ENCODE peak calls at places on chromosome 11, in ten cellular contexts. One of them, this sample, is unnamed.

GRCh38 chr11:104151404-104152204 is 12.3 kb downstream of the PDGFD start:
- DNase-seq in WTC11: no peak
- DNase-seq in ascending aorta: no peak
- DNase-seq in epithelial cell of esophagus: peak; percentile 43
- DNase-seq in neural crest cell: no peak
- DNase-seq in progenitor cell of endocrine pancreas: no peak
- DNase-seq in thoracic aorta: no peak
- DNase-seq in AG09309: no peak
- DNase-seq in fibroblast of mammary gland: peak; percentile 39
- DNase-seq in coronary artery: no peak
- DNase-seq in this sample: no peak

GRCh38 chr11:123330071-123330470 is 100.0 kb upstream of the GRAMD1B start:
- DNase-seq in WTC11: no peak
- DNase-seq in ascending aorta: no peak
- DNase-seq in epithelial cell of esophagus: no peak
- DNase-seq in neural crest cell: no peak
- DNase-seq in progenitor cell of endocrine pancreas: no peak
- DNase-seq in thoracic aorta: no peak
- DNase-seq in AG09309: no peak
- DNase-seq in fibroblast of mammary gland: no peak
- DNase-seq in coronary artery: no peak
- DNase-seq in this sample: no peak

GRCh38 chr11:838441-839279 is 3.7 kb downstream of the POLR2L start:
- DNase-seq in WTC11: peak; percentile 56
- DNase-seq in ascending aorta: no peak
- DNase-seq in epithelial cell of esophagus: peak; percentile 46
- DNase-seq in neural crest cell: no peak
- DNase-seq in progenitor cell of endocrine pancreas: no peak
- DNase-seq in thoracic aorta: no peak
- DNase-seq in AG09309: no peak
- DNase-seq in fibroblast of mammary gland: no peak
- DNase-seq in coronary artery: no peak
- DNase-seq in this sample: no peak

GRCh38 chr11:2570211-2570811 is 125.5 kb downstream of the KCNQ1 start:
- DNase-seq in WTC11: no peak
- DNase-seq in ascending aorta: no peak
- DNase-seq in epithelial cell of esophagus: no peak
- DNase-seq in neural crest cell: no peak
- DNase-seq in progenitor cell of endocrine pancreas: no peak
- DNase-seq in thoracic aorta: no peak
- DNase-seq in AG09309: no peak
- DNase-seq in fibroblast of mammary gland: no peak
- DNase-seq in coronary artery: no peak
- DNase-seq in this sample: no peak

GRCh38 chr11:93902921-93903320 is 52.5 kb upstream of the VSTM5 start:
- DNase-seq in WTC11: no peak
- DNase-seq in ascending aorta: no peak
- DNase-seq in epithelial cell of esophagus: peak; percentile 68
- DNase-seq in neural crest cell: no peak
- DNase-seq in progenitor cell of endocrine pancreas: no peak
- DNase-seq in thoracic aorta: no peak
- DNase-seq in AG09309: no peak
- DNase-seq in fibroblast of mammary gland: no peak
- DNase-seq in coronary artery: no peak
- DNase-seq in this sample: no peak

GRCh38 chr11:119680899-119681370 is 48.1 kb downstream of the NECTIN1 start:
- DNase-seq in WTC11: no peak
- DNase-seq in ascending aorta: no peak
- DNase-seq in epithelial cell of esophagus: peak; percentile 81
- DNase-seq in neural crest cell: no peak
- DNase-seq in progenitor cell of endocrine pancreas: no peak
- DNase-seq in thoracic aorta: no peak
- DNase-seq in AG09309: no peak
- DNase-seq in fibroblast of mammary gland: no peak
- DNase-seq in coronary artery: no peak
- DNase-seq in this sample: no peak

GRCh38 chr11:70921804-70922203 is 330.6 kb downstream of the SHANK2 start:
- DNase-seq in WTC11: no peak
- DNase-seq in ascending aorta: no peak
- DNase-seq in epithelial cell of esophagus: no peak
- DNase-seq in neural crest cell: no peak
- DNase-seq in progenitor cell of endocrine pancreas: no peak
- DNase-seq in thoracic aorta: no peak
- DNase-seq in AG09309: no peak
- DNase-seq in fibroblast of mammary gland: no peak
- DNase-seq in coronary artery: no peak
- DNase-seq in this sample: no peak

GRCh38 chr11:77467233-77467632 is 6.7 kb downstream of the PAK1 start:
- DNase-seq in WTC11: no peak
- DNase-seq in ascending aorta: no peak
- DNase-seq in epithelial cell of esophagus: peak; percentile 57
- DNase-seq in neural crest cell: no peak
- DNase-seq in progenitor cell of endocrine pancreas: no peak
- DNase-seq in thoracic aorta: no peak
- DNase-seq in AG09309: no peak
- DNase-seq in fibroblast of mammary gland: peak; percentile 34
- DNase-seq in coronary artery: no peak
- DNase-seq in this sample: no peak

GRCh38 chr11:112655386-112655785 is 305.8 kb upstream of the NCAM1 start:
- DNase-seq in WTC11: no peak
- DNase-seq in ascending aorta: peak; percentile 69
- DNase-seq in epithelial cell of esophagus: no peak
- DNase-seq in neural crest cell: no peak
- DNase-seq in progenitor cell of endocrine pancreas: no peak
- DNase-seq in thoracic aorta: peak; percentile 45
- DNase-seq in AG09309: peak; percentile 86
- DNase-seq in fibroblast of mammary gland: peak; percentile 88
- DNase-seq in coronary artery: no peak
- DNase-seq in this sample: no peak

GRCh38 chr11:80349986-80350385 is 909.2 kb upstream of the TENM4 start:
- DNase-seq in WTC11: no peak
- DNase-seq in ascending aorta: no peak
- DNase-seq in epithelial cell of esophagus: no peak
- DNase-seq in neural crest cell: no peak
- DNase-seq in progenitor cell of endocrine pancreas: no peak
- DNase-seq in thoracic aorta: no peak
- DNase-seq in AG09309: no peak
- DNase-seq in fibroblast of mammary gland: no peak
- DNase-seq in coronary artery: no peak
- DNase-seq in this sample: no peak

GRCh38 chr11:112614605-112615004 is 346.6 kb upstream of the NCAM1 start:
- DNase-seq in WTC11: no peak
- DNase-seq in ascending aorta: no peak
- DNase-seq in epithelial cell of esophagus: peak; percentile 78
- DNase-seq in neural crest cell: no peak
- DNase-seq in progenitor cell of endocrine pancreas: no peak
- DNase-seq in thoracic aorta: no peak
- DNase-seq in AG09309: no peak
- DNase-seq in fibroblast of mammary gland: no peak
- DNase-seq in coronary artery: no peak
- DNase-seq in this sample: no peak

GRCh38 chr11:66563832-66564231 is 4.6 kb downstream of the CTSF start:
- DNase-seq in WTC11: no peak
- DNase-seq in ascending aorta: no peak
- DNase-seq in epithelial cell of esophagus: no peak
- DNase-seq in neural crest cell: no peak
- DNase-seq in progenitor cell of endocrine pancreas: no peak
- DNase-seq in thoracic aorta: no peak
- DNase-seq in AG09309: no peak
- DNase-seq in fibroblast of mammary gland: no peak
- DNase-seq in coronary artery: peak; percentile 59
- DNase-seq in this sample: no peak

GRCh38 chr11:103649401-103649895 is 387.0 kb upstream of the DDI1 start:
- DNase-seq in WTC11: no peak
- DNase-seq in ascending aorta: no peak
- DNase-seq in epithelial cell of esophagus: peak; percentile 79
- DNase-seq in neural crest cell: no peak
- DNase-seq in progenitor cell of endocrine pancreas: no peak
- DNase-seq in thoracic aorta: no peak
- DNase-seq in AG09309: no peak
- DNase-seq in fibroblast of mammary gland: no peak
- DNase-seq in coronary artery: no peak
- DNase-seq in this sample: no peak

GRCh38 chr11:35641206-35641885 is 21.2 kb upstream of the TRIM44 start:
- DNase-seq in WTC11: no peak
- DNase-seq in ascending aorta: no peak
- DNase-seq in epithelial cell of esophagus: no peak
- DNase-seq in neural crest cell: no peak
- DNase-seq in progenitor cell of endocrine pancreas: no peak
- DNase-seq in thoracic aorta: no peak
- DNase-seq in AG09309: no peak
- DNase-seq in fibroblast of mammary gland: no peak
- DNase-seq in coronary artery: no peak
- DNase-seq in this sample: no peak

GRCh38 chr11:16248248-16248647 is 108.1 kb downstream of the SOX6 start:
- DNase-seq in WTC11: no peak
- DNase-seq in ascending aorta: no peak
- DNase-seq in epithelial cell of esophagus: no peak
- DNase-seq in neural crest cell: no peak
- DNase-seq in progenitor cell of endocrine pancreas: no peak
- DNase-seq in thoracic aorta: no peak
- DNase-seq in AG09309: no peak
- DNase-seq in fibroblast of mammary gland: no peak
- DNase-seq in coronary artery: no peak
- DNase-seq in this sample: no peak

DNA sequence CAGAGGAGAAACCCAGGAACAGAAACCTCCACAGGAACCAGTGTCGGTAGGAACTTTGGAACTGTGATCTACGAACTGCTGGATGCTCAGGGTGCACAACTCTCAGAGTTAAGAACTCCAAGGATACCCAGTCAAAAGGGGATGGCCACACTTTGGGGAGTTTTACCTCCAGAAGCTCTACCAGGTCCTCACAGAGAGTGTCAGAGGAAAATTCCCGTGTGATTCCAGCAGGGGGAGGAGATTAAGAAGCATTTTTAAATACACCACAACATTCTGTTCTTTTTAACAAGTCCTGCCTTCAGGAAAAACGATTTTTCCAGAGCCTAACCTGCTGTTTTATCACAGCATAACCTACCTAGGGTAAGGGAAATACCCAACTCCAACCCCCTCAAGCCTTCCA is 104.0 kb downstream of the SOX6 start:
- DNase-seq in WTC11: no peak
- DNase-seq in ascending aorta: no peak
- DNase-seq in epithelial cell of esophagus: peak; percentile 12
- DNase-seq in neural crest cell: no peak
- DNase-seq in progenitor cell of endocrine pancreas: no peak
- DNase-seq in thoracic aorta: no peak
- DNase-seq in AG09309: no peak
- DNase-seq in fibroblast of mammary gland: no peak
- DNase-seq in coronary artery: no peak
- DNase-seq in this sample: no peak
- TF ChIP-seq CTCF in WTC11: no peak
- TF ChIP-seq CTCF in ascending aorta: no peak
- TF ChIP-seq CTCF in epithelial cell of esophagus: peak; percentile 43
- TF ChIP-seq CTCF in neural crest cell: peak; percentile 53
- TF ChIP-seq CTCF in progenitor cell of endocrine pancreas: peak; percentile 45
- TF ChIP-seq CTCF in thoracic aorta: no peak
- TF ChIP-seq CTCF in AG09309: no peak
- TF ChIP-seq CTCF in fibroblast of mammary gland: no peak
- TF ChIP-seq CTCF in coronary artery: no peak
- TF ChIP-seq CTCF in this sample: no peak

DNA sequence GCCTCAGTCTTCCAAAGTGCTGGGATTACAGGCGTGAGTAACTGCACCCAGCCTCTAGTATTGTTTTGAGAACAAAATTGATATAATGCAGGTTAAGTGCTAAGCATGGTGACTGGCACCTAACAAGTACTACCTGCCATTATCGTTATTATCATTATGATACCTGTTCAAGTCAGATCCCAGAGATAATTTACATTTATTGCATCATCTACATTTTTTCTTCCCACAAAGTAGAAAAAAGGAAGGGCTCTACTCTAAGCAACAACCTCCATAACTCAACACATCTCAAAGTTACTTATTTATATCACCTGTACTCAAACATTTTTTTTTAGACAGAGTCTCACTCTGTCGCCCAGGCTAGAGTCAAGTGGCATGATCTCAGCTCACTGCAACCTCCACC is 42.1 kb downstream of the DCDC1 start:
- DNase-seq in WTC11: no peak
- DNase-seq in ascending aorta: no peak
- DNase-seq in epithelial cell of esophagus: no peak
- DNase-seq in neural crest cell: no peak
- DNase-seq in progenitor cell of endocrine pancreas: no peak
- DNase-seq in thoracic aorta: no peak
- DNase-seq in AG09309: no peak
- DNase-seq in fibroblast of mammary gland: no peak
- DNase-seq in coronary artery: no peak
- DNase-seq in this sample: no peak
- TF ChIP-seq CTCF in WTC11: no peak
- TF ChIP-seq CTCF in ascending aorta: no peak
- TF ChIP-seq CTCF in epithelial cell of esophagus: no peak
- TF ChIP-seq CTCF in neural crest cell: no peak
- TF ChIP-seq CTCF in progenitor cell of endocrine pancreas: no peak
- TF ChIP-seq CTCF in thoracic aorta: no peak
- TF ChIP-seq CTCF in AG09309: no peak
- TF ChIP-seq CTCF in fibroblast of mammary gland: no peak
- TF ChIP-seq CTCF in coronary artery: no peak
- TF ChIP-seq CTCF in this sample: no peak

GRCh38 chr11:118430956-118431355 is 5.3 kb upstream of the KMT2A start:
- DNase-seq in WTC11: no peak
- DNase-seq in ascending aorta: no peak
- DNase-seq in epithelial cell of esophagus: no peak
- DNase-seq in neural crest cell: no peak
- DNase-seq in progenitor cell of endocrine pancreas: no peak
- DNase-seq in thoracic aorta: no peak
- DNase-seq in AG09309: no peak
- DNase-seq in fibroblast of mammary gland: no peak
- DNase-seq in coronary artery: no peak
- DNase-seq in this sample: no peak
- TF ChIP-seq CTCF in WTC11: no peak
- TF ChIP-seq CTCF in ascending aorta: no peak
- TF ChIP-seq CTCF in epithelial cell of esophagus: no peak
- TF ChIP-seq CTCF in neural crest cell: no peak
- TF ChIP-seq CTCF in progenitor cell of endocrine pancreas: peak; percentile 18
- TF ChIP-seq CTCF in thoracic aorta: no peak
- TF ChIP-seq CTCF in AG09309: no peak
- TF ChIP-seq CTCF in fibroblast of mammary gland: no peak
- TF ChIP-seq CTCF in coronary artery: no peak
- TF ChIP-seq CTCF in this sample: no peak

DNA sequence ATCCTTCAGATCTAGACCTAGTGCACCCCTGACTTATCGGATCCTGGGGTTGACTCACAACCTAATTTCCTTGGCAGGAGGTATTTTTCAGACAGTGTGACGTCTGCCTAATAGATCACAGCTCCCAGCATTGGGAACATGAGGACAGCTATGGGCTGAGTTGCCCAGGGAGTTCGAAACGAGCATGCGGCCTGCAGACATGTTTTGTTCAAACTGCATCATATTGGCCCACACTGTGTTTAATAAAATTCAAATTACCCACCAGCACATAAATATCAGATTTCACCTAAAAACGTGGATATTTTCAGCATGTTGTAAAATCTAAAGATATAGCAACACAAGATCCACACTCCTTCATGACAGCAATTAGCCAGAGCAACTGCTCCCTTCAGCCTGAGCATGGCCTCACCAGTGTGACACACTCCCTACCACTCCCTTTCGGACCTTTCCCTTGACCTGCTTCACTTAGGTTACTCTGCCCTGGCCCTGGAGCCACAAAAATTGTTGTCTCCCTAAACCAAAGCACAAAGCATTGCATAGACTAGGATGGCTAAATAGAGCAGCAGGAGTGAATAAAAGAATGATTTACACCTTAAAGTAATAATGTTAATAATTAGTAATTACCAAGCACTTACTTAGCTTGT is 53.6 kb upstream of the USP47 start:
- DNase-seq in WTC11: no peak
- DNase-seq in ascending aorta: no peak
- DNase-seq in epithelial cell of esophagus: no peak
- DNase-seq in neural crest cell: no peak
- DNase-seq in progenitor cell of endocrine pancreas: no peak
- DNase-seq in thoracic aorta: no peak
- DNase-seq in AG09309: no peak
- DNase-seq in fibroblast of mammary gland: no peak
- DNase-seq in coronary artery: no peak
- DNase-seq in this sample: no peak
- TF ChIP-seq CTCF in WTC11: no peak
- TF ChIP-seq CTCF in ascending aorta: no peak
- TF ChIP-seq CTCF in epithelial cell of esophagus: no peak
- TF ChIP-seq CTCF in neural crest cell: peak; percentile 7
- TF ChIP-seq CTCF in progenitor cell of endocrine pancreas: no peak
- TF ChIP-seq CTCF in thoracic aorta: peak; percentile 7
- TF ChIP-seq CTCF in AG09309: no peak
- TF ChIP-seq CTCF in fibroblast of mammary gland: no peak
- TF ChIP-seq CTCF in coronary artery: no peak
- TF ChIP-seq CTCF in this sample: no peak